ENCODE peak calls at places on chromosome 22, in six cellular contexts. Z, I, K, M, J and D are unnamed samples.

GRCh38 chr22:37930270-37930951 is 23.0 kb downstream of the C22orf23 start:
- DNase-seq in Z (no peak), I (no peak), K (no peak), M (no peak), J (peak), D (no peak)

GRCh38 chr22:21796863-21797262 is 61.3 kb upstream of the YPEL1 start:
- DNase-seq in Z (no peak), I (no peak), K (no peak), M (no peak), J (no peak), D (no peak)

GRCh38 chr22:31296258-31296657 is 4.0 kb upstream of the PIK3IP1 start:
- DNase-seq in Z (no peak), I (no peak), K (no peak), M (no peak), J (peak), D (no peak)

GRCh38 chr22:49590851-49591445 is 236.7 kb downstream of the BRD1 start:
- DNase-seq in Z (no peak), I (no peak), K (no peak), M (no peak), J (no peak), D (no peak)

GRCh38 chr22:30005213-30005857 is 74.9 kb upstream of the HORMAD2 start:
- DNase-seq in Z (peak), I (no peak), K (peak), M (no peak), J (peak), D (peak)

GRCh38 chr22:30305519-30305905 is 16.2 kb upstream of the CASTOR1 start:
- DNase-seq in Z (peak), I (no peak), K (no peak), M (no peak), J (peak), D (peak)

GRCh38 chr22:19853879-19854777 is 546 bp downstream of the GNB1L start:
- DNase-seq in Z (peak), I (no peak), K (no peak), M (no peak), J (peak), D (no peak)

GRCh38 chr22:23218867-23219251 is 38.5 kb downstream of the BCR start:
- DNase-seq in Z (no peak), I (no peak), K (no peak), M (no peak), J (no peak), D (no peak)

GRCh38 chr22:36406139-36406538 is 18.4 kb upstream of the MYH9 start:
- DNase-seq in Z (no peak), I (no peak), K (no peak), M (no peak), J (peak), D (no peak)

GRCh38 chr22:24230911-24231656 is 13.8 kb downstream of the GGT5 start:
- DNase-seq in Z (peak), I (no peak), K (peak), M (no peak), J (peak), D (peak)

GRCh38 chr22:29083576-29084566 is 11.0 kb downstream of the KREMEN1 start:
- DNase-seq in Z (no peak), I (no peak), K (no peak), M (no peak), J (no peak), D (no peak)

GRCh38 chr22:48628891-48629559 is 1198.6 kb downstream of the BRD1 start:
- DNase-seq in Z (no peak), I (no peak), K (no peak), M (no peak), J (no peak), D (no peak)

GRCh38 chr22:43467171-43467570 is 55.4 kb downstream of the MPPED1 start:
- DNase-seq in Z (no peak), I (no peak), K (no peak), M (no peak), J (no peak), D (no peak)